ENCODE peak calls at places on chromosome 7, in six cellular contexts. K, I, D, S, E and Y are unnamed samples.

GRCh38 chr7:13908667-13909382 is 80.6 kb downstream of the ETV1 start:
- DNase-seq in K (peak; percentile 68), I (peak; percentile 10), D (no peak), S (no peak), E (no peak), Y (no peak)

GRCh38 chr7:47393406-47393805 is 188.5 kb downstream of the TNS3 start:
- DNase-seq in K (no peak), I (no peak), D (no peak), S (no peak), E (no peak), Y (no peak)

GRCh38 chr7:66921396-66921917 is 432 bp downstream of the TMEM248 start:
- DNase-seq in K (no peak), I (no peak), D (no peak), S (peak; percentile 21), E (peak; percentile 53), Y (peak; percentile 36)

GRCh38 chr7:106858618-106859532 is 6.2 kb upstream of the PIK3CG start:
- DNase-seq in K (no peak), I (peak; percentile 11), D (no peak), S (peak; percentile 27), E (no peak), Y (no peak)

GRCh38 chr7:64875258-64875657 is 27.8 kb upstream of the ZNF273 start:
- DNase-seq in K (no peak), I (no peak), D (no peak), S (no peak), E (no peak), Y (no peak)

GRCh38 chr7:117707080-117707479 is 166.2 kb downstream of the CTTNBP2 start:
- DNase-seq in K (no peak), I (no peak), D (no peak), S (no peak), E (no peak), Y (no peak)

GRCh38 chr7:113159746-113160339 is 41.5 kb upstream of the SMIM30 start:
- DNase-seq in K (no peak), I (peak; percentile 71), D (no peak), S (peak; percentile 21), E (peak; percentile 18), Y (peak; percentile 29)

GRCh38 chr7:118104812-118105441 is 79.0 kb upstream of the LSM8 start:
- DNase-seq in K (no peak), I (peak; percentile 74), D (no peak), S (peak; percentile 33), E (peak; percentile 39), Y (peak; percentile 25)

GRCh38 chr7:18278306-18278705 is 217.2 kb upstream of the HDAC9 start:
- DNase-seq in K (no peak), I (no peak), D (no peak), S (no peak), E (no peak), Y (no peak)

GRCh38 chr7:71511361-71511807 is 379.4 kb downstream of the GALNT17 start:
- DNase-seq in K (no peak), I (no peak), D (no peak), S (no peak), E (no peak), Y (no peak)

GRCh38 chr7:30091431-30092386 is 43.1 kb upstream of the MTURN start:
- DNase-seq in K (peak; percentile 92), I (no peak), D (no peak), S (peak; percentile 70), E (peak; percentile 54), Y (peak; percentile 86)

GRCh38 chr7:36638140-36638539 is 86.2 kb downstream of the AOAH start:
- DNase-seq in K (no peak), I (no peak), D (no peak), S (no peak), E (no peak), Y (no peak)

GRCh38 chr7:26567263-26567662 is 275.6 kb downstream of the SNX10 start:
- DNase-seq in K (no peak), I (no peak), D (no peak), S (no peak), E (no peak), Y (no peak)

GRCh38 chr7:146772581-146772980 is 656.0 kb downstream of the CNTNAP2 start:
- DNase-seq in K (no peak), I (peak; percentile 60), D (no peak), S (no peak), E (no peak), Y (no peak)

GRCh38 chr7:80385512-80385911 is 126.4 kb downstream of the GNAT3 start:
- DNase-seq in K (no peak), I (no peak), D (no peak), S (peak; percentile 34), E (peak; percentile 78), Y (peak; percentile 74)

GRCh38 chr7:24757799-24758275 is 573 bp upstream of the GSDME start:
- DNase-seq in K (peak; percentile 41), I (no peak), D (no peak), S (peak; percentile 68), E (peak; percentile 69), Y (peak; percentile 73)

GRCh38 chr7:131210618-131211017 is 117.1 kb upstream of the MKLN1 start:
- DNase-seq in K (no peak), I (no peak), D (no peak), S (no peak), E (no peak), Y (no peak)

GRCh38 chr7:106895246-106895864 is 30.3 kb downstream of the PIK3CG start:
- DNase-seq in K (no peak), I (peak; percentile 77), D (no peak), S (no peak), E (no peak), Y (no peak)

GRCh38 chr7:131546583-131547111 is 9.8 kb downstream of the PODXL start:
- DNase-seq in K (no peak), I (peak; percentile 36), D (no peak), S (no peak), E (no peak), Y (no peak)

GRCh38 chr7:40000734-40001315 is 50.8 kb downstream of the CDK13 start:
- DNase-seq in K (no peak), I (no peak), D (no peak), S (no peak), E (no peak), Y (peak; percentile 31)

GRCh38 chr7:122802211-122802833 is 83.9 kb downstream of the CADPS2 start:
- DNase-seq in K (no peak), I (no peak), D (no peak), S (no peak), E (no peak), Y (no peak)

GRCh38 chr7:124764847-124765400 is 668 bp downstream of the GPR37 start:
- DNase-seq in K (no peak), I (no peak), D (no peak), S (peak; percentile 2), E (peak; percentile 6), Y (no peak)

GRCh38 chr7:36360244-36360643 is 29.4 kb upstream of the ANLN start:
- DNase-seq in K (no peak), I (no peak), D (no peak), S (no peak), E (no peak), Y (no peak)

GRCh38 chr7:116633131-116633988 is 38.6 kb upstream of the MET start:
- DNase-seq in K (no peak), I (no peak), D (no peak), S (peak; percentile 95), E (peak; percentile 59), Y (peak; percentile 60)

GRCh38 chr7:141231018-141231792 is 157.3 kb downstream of the TMEM178B start:
- DNase-seq in K (no peak), I (no peak), D (no peak), S (no peak), E (peak; percentile 26), Y (no peak)

GRCh38 chr7:25565949-25566348 is 337.7 kb upstream of the NPVF start:
- DNase-seq in K (peak; percentile 42), I (peak; percentile 89), D (peak; percentile 15), S (peak; percentile 38), E (peak; percentile 81), Y (peak; percentile 65)

GRCh38 chr7:149307775-149308501 is 45.9 kb downstream of the ZNF783 start:
- DNase-seq in K (no peak), I (no peak), D (no peak), S (no peak), E (no peak), Y (no peak)

GRCh38 chr7:106127984-106128780 is 16.1 kb upstream of the SYPL1 start:
- DNase-seq in K (no peak), I (no peak), D (no peak), S (no peak), E (no peak), Y (peak; percentile 66)

GRCh38 chr7:74455933-74456332 is 2.2 kb downstream of the GTF2IRD1 start:
- DNase-seq in K (no peak), I (no peak), D (no peak), S (no peak), E (peak; percentile 55), Y (peak; percentile 84)

GRCh38 chr7:77940647-77941046 is 142.1 kb downstream of the PHTF2 start:
- DNase-seq in K (no peak), I (peak; percentile 77), D (no peak), S (peak; percentile 7), E (peak; percentile 51), Y (peak; percentile 33)

GRCh38 chr7:99042957-99043356 is 101.0 kb downstream of the SMURF1 start:
- DNase-seq in K (no peak), I (no peak), D (no peak), S (no peak), E (peak; percentile 56), Y (peak; percentile 14)

GRCh38 chr7:96219382-96220130 is 102.3 kb downstream of the SLC25A13 start:
- DNase-seq in K (peak; percentile 36), I (no peak), D (no peak), S (peak; percentile 90), E (peak; percentile 54), Y (peak; percentile 72)

GRCh38 chr7:14321947-14322346 is 332.5 kb upstream of the ETV1 start:
- DNase-seq in K (no peak), I (no peak), D (no peak), S (no peak), E (no peak), Y (no peak)

GRCh38 chr7:83574616-83575015 is 74.3 kb downstream of the SEMA3E start:
- DNase-seq in K (no peak), I (no peak), D (no peak), S (no peak), E (no peak), Y (no peak)

GRCh38 chr7:133376514-133376913 is 123.6 kb downstream of the EXOC4 start:
- DNase-seq in K (no peak), I (no peak), D (no peak), S (no peak), E (no peak), Y (no peak)

GRCh38 chr7:15399446-15399845 is 162.4 kb downstream of the AGMO start:
- DNase-seq in K (no peak), I (no peak), D (no peak), S (no peak), E (peak; percentile 7), Y (peak; percentile 16)

GRCh38 chr7:12683678-12684077 is 3.8 kb upstream of the ARL4A start:
- DNase-seq in K (no peak), I (peak; percentile 2), D (no peak), S (no peak), E (peak; percentile 46), Y (no peak)

GRCh38 chr7:148398844-148399365 is 191.7 kb upstream of the C7orf33 start:
- DNase-seq in K (no peak), I (no peak), D (no peak), S (peak; percentile 56), E (no peak), Y (no peak)

GRCh38 chr7:45089314-45089891 is 634 bp upstream of the NACAD start:
- DNase-seq in K (no peak), I (no peak), D (no peak), S (peak; percentile 57), E (peak; percentile 48), Y (peak; percentile 47)

GRCh38 chr7:34157137-34157536 is 251.8 kb downstream of the BMPER start:
- DNase-seq in K (no peak), I (no peak), D (no peak), S (no peak), E (no peak), Y (no peak)